ENCODE peak calls at places on chromosome 17, in nine cellular contexts. F is cardiac muscle cell, H is heart right ventricle, I is BE2C, R is heart left ventricle, G is tibial artery, L is neural progenitor cell, M is thoracic aorta, Q is Peyer's patch. P is an unnamed sample. For H3K9me3 and H3K36me3, the result is how much of the 10 kb centered on the place peaks cover.

GRCh38 chr17:76265624-76266243 is 586 bp downstream of the UBALD2 start:
- DNase-seq in F (peak), H (peak), I (peak), R (peak), G (peak), L (peak), M (no peak), Q (peak), P (peak)

GRCh38 chr17:56679148-56679766 is 85.8 kb downstream of the NOG start:
- DNase-seq in F (peak), H (no peak), I (no peak), R (no peak), G (no peak), L (peak), M (no peak), Q (no peak), P (peak)

GRCh38 chr17:44769230-44769629 is 10.4 kb downstream of the ADAM11 start:
- DNase-seq in F (no peak), H (no peak), I (no peak), R (peak), G (no peak), L (no peak), M (no peak), Q (no peak), P (no peak)

GRCh38 chr17:43814714-43815113 is 18.2 kb downstream of the MPP3 start:
- DNase-seq in F (no peak), H (no peak), I (no peak), R (no peak), G (no peak), L (no peak), M (no peak), Q (no peak), P (no peak)

GRCh38 chr17:16439867-16440351 is 24.5 kb downstream of the TRPV2 start:
- DNase-seq in F (no peak), H (no peak), I (no peak), R (no peak), G (no peak), L (no peak), M (no peak), Q (no peak), P (no peak)

GRCh38 chr17:28204751-28205150 is 114.2 kb upstream of the TMEM97 start:
- DNase-seq in F (no peak), H (no peak), I (no peak), R (no peak), G (no peak), L (no peak), M (no peak), Q (no peak), P (no peak)

GRCh38 chr17:59030811-59031210 is 75.9 kb downstream of the TRIM37 start:
- DNase-seq in F (no peak), H (no peak), I (no peak), R (no peak), G (no peak), L (no peak), M (no peak), Q (no peak), P (no peak)

GRCh38 chr17:45073414-45074070 is 12.4 kb downstream of the NMT1 start:
- DNase-seq in F (no peak), H (no peak), I (no peak), R (no peak), G (no peak), L (no peak), M (no peak), Q (peak), P (no peak)

GRCh38 chr17:39752241-39752831 is 14.6 kb downstream of the GRB7 start:
- DNase-seq in F (no peak), H (no peak), I (no peak), R (no peak), G (peak), L (no peak), M (no peak), Q (peak), P (no peak)

GRCh38 chr17:5225668-5226457 is 8.8 kb downstream of the SCIMP start:
- DNase-seq in F (no peak), H (no peak), I (no peak), R (no peak), G (no peak), L (no peak), M (no peak), Q (no peak), P (no peak)

GRCh38 chr17:55462711-55463110 is 41.1 kb upstream of the MMD start:
- DNase-seq in F (no peak), H (no peak), I (no peak), R (no peak), G (no peak), L (no peak), M (no peak), Q (no peak), P (no peak)

GRCh38 chr17:80260791-80261158 is at the start of gene RNF213:
- DNase-seq in F (peak), H (peak), I (peak), R (peak), G (peak), L (peak), M (no peak), Q (peak), P (peak)

GRCh38 chr17:50845260-50846147 is 10.1 kb downstream of the WFIKKN2 start:
- DNase-seq in F (peak), H (peak), I (no peak), R (peak), G (peak), L (no peak), M (no peak), Q (no peak), P (peak)

GRCh38 chr17:62644487-62645173 is 17.2 kb downstream of the MRC2 start:
- DNase-seq in F (peak), H (no peak), I (peak), R (no peak), G (peak), L (peak), M (no peak), Q (no peak), P (no peak)

GRCh38 chr17:81298325-81298990 is 3.4 kb upstream of the SLC38A10 start:
- DNase-seq in F (no peak), H (no peak), I (no peak), R (no peak), G (no peak), L (no peak), M (no peak), Q (no peak), P (no peak)

GRCh38 chr17:28949185-28950016 is 1.9 kb downstream of the PHF12 start:
- DNase-seq in F (peak), H (peak), I (peak), R (peak), G (peak), L (peak), M (no peak), Q (peak), P (peak)

GRCh38 chr17:9330903-9331272 is 244.7 kb downstream of the STX8 start:
- DNase-seq in F (no peak), H (no peak), I (no peak), R (no peak), G (no peak), L (peak), M (no peak), Q (no peak), P (no peak)

GRCh38 chr17:77875881-77876509 is 82.5 kb upstream of the TNRC6C start:
- DNase-seq in F (no peak), H (no peak), I (no peak), R (no peak), G (no peak), L (no peak), M (no peak), Q (no peak), P (no peak)

GRCh38 chr17:43756176-43756575 is 2.4 kb downstream of the SOST start:
- DNase-seq in F (no peak), H (no peak), I (no peak), R (no peak), G (no peak), L (no peak), M (no peak), Q (no peak), P (no peak)

GRCh38 chr17:21283482-21284318 is 811 bp upstream of the MAP2K3 start:
- DNase-seq in F (no peak), H (no peak), I (no peak), R (no peak), G (peak), L (peak), M (no peak), Q (no peak), P (no peak)

GRCh38 chr17:55743103-55743679 is 7.7 kb upstream of the PCTP start:
- DNase-seq in F (no peak), H (no peak), I (peak), R (peak), G (no peak), L (no peak), M (no peak), Q (peak), P (no peak)

GRCh38 chr17:36849871-36850348 is 87.4 kb upstream of the LHX1 start:
- DNase-seq in F (peak), H (no peak), I (peak), R (no peak), G (no peak), L (peak), M (no peak), Q (no peak), P (no peak)

GRCh38 chr17:18980682-18981384 is 23.7 kb downstream of the FAM83G start:
- DNase-seq in F (peak), H (no peak), I (no peak), R (no peak), G (no peak), L (peak), M (no peak), Q (no peak), P (no peak)

GRCh38 chr17:27893834-27894503 is 804 bp upstream of the LYRM9 start:
- DNase-seq in F (no peak), H (no peak), I (no peak), R (no peak), G (no peak), L (no peak), M (no peak), Q (no peak), P (no peak)

GRCh38 chr17:2241823-2242222 is 61.8 kb downstream of the SMG6 start:
- DNase-seq in F (no peak), H (no peak), I (no peak), R (no peak), G (no peak), L (no peak), M (no peak), Q (no peak), P (no peak)

GRCh38 chr17:32275060-32276042 is 9.7 kb downstream of the RHBDL3 start:
- DNase-seq in F (no peak), H (no peak), I (peak), R (peak), G (peak), L (no peak), M (no peak), Q (no peak), P (peak)

GRCh38 chr17:61276806-61277205 is 122.8 kb upstream of the TBX2 start:
- DNase-seq in F (no peak), H (no peak), I (no peak), R (no peak), G (no peak), L (no peak), M (no peak), Q (no peak), P (no peak)

GRCh38 chr17:876272-876671 is 94.1 kb downstream of the MRM3 start:
- DNase-seq in F (no peak), H (no peak), I (no peak), R (no peak), G (no peak), L (no peak), M (no peak), Q (no peak), P (no peak)

GRCh38 chr17:81726004-81726403 is 13.9 kb downstream of the SLC25A10 start:
- DNase-seq in F (no peak), H (no peak), I (no peak), R (no peak), G (no peak), L (no peak), M (no peak), Q (no peak), P (no peak)

GRCh38 chr17:41212524-41213169 is 13.8 kb upstream of the KRTAP9-2 start:
- DNase-seq in F (no peak), H (no peak), I (no peak), R (no peak), G (no peak), L (no peak), M (no peak), Q (no peak), P (no peak)

GRCh38 chr17:29154516-29155234 is 25.5 kb downstream of the MYO18A start:
- DNase-seq in F (no peak), H (no peak), I (no peak), R (no peak), G (no peak), L (no peak), M (no peak), Q (peak), P (peak)

GRCh38 chr17:823501-823902 is 41.3 kb downstream of the MRM3 start:
- DNase-seq in F (no peak), H (no peak), I (no peak), R (no peak), G (no peak), L (no peak), M (no peak), Q (no peak), P (no peak)

GRCh38 chr17:38533706-38534497 is 71.8 kb downstream of the SRCIN1 start:
- DNase-seq in F (no peak), H (no peak), I (no peak), R (no peak), G (no peak), L (peak), M (no peak), Q (no peak), P (no peak)

GRCh38 chr17:26809033-26809432 is 484.9 kb upstream of the WSB1 start:
- DNase-seq in F (no peak), H (no peak), I (no peak), R (no peak), G (no peak), L (no peak), M (no peak), Q (no peak), P (no peak)

GRCh38 chr17:35154486-35154885 is 6.9 kb downstream of the UNC45B start:
- DNase-seq in F (no peak), H (no peak), I (no peak), R (no peak), G (peak), L (no peak), M (no peak), Q (no peak), P (no peak)

GRCh38 chr17:83180996-83181481 is 101.6 kb downstream of the METRNL start:
- DNase-seq in F (no peak), H (no peak), I (peak), R (no peak), G (no peak), L (no peak), M (no peak), Q (no peak), P (no peak)
- H3K9me3 ChIP-seq in F (under half), H (under half), I (under half), R (under half), G (under half), L (under half), M (under half), Q (under half), P (under half)

GRCh38 chr17:42303694-42304093 is 15.4 kb downstream of the STAT5A start:
- DNase-seq in F (no peak), H (no peak), I (no peak), R (no peak), G (no peak), L (no peak), M (no peak), Q (no peak), P (no peak)
- H3K36me3 ChIP-seq in F (under half), H (under half), I (under half), R (half or more), G (half or more), L (under half), M (half or more), Q (under half), P (half or more)

GRCh38 chr17:52378860-52379259 is 220.3 kb upstream of the CA10 start:
- DNase-seq in F (no peak), H (no peak), I (no peak), R (no peak), G (no peak), L (no peak), M (no peak), Q (no peak), P (no peak)
- H3K9me3 ChIP-seq in F (under half), H (under half), I (under half), R (under half), G (under half), L (under half), M (under half), Q (under half), P (under half)

GRCh38 chr17:69451416-69452394 is 37.2 kb downstream of the MAP2K6 start:
- DNase-seq in F (no peak), H (no peak), I (no peak), R (no peak), G (no peak), L (no peak), M (no peak), Q (no peak), P (no peak)
- H3K36me3 ChIP-seq in F (under half), H (under half), I (under half), R (under half), G (under half), L (under half), M (under half), Q (under half), P (under half)

DNA sequence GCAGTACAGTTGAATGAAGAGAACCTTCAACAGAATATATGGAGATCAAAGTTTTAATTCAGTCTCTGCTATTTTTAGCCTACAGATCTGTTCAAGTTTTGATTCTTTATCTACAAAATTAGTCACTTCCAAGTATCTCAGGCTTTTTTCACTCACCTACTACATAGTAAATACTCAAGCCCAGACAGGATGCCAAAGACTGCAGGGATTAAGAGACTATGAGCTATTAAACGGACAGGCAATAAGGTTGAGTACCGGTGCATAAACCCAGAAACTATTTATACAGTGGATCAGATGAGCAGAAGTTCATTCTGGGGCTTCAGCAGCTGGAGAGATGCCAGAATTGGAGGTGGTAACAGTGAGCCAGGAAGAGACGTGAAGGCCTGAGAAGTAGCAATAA is 18.7 kb upstream of the OR3A1 start:
- DNase-seq in F (no peak), H (no peak), I (no peak), R (no peak), G (no peak), L (no peak), M (no peak), Q (no peak), P (no peak)
- H3K9me3 ChIP-seq in F (under half), H (under half), I (under half), R (under half), G (under half), L (under half), M (under half), Q (under half), P (under half)

DNA sequence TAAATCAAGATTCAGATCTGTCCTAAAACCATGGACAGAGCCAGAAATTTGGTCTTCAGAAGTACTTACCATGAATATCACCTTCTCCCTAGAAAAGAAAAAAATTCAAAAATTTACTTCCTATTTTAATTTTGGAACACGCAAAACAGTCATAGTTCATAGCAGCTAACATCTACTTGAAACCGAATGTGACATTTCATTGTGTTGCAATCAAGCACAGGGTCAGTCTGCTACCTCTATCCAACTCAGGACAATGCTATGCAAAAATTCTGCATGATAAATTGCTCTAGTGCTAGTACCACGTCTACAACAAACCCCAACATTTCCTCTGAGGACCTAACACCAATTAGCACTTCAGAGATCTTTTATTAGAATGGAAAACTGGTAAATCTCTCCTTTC is 7.7 kb downstream of the JPT1 start:
- DNase-seq in F (no peak), H (no peak), I (no peak), R (no peak), G (no peak), L (no peak), M (no peak), Q (no peak), P (no peak)
- H3K36me3 ChIP-seq in F (under half), H (under half), I (half or more), R (under half), G (under half), L (under half), M (under half), Q (under half), P (half or more)